ENCODE peak calls at places on chromosomes 1 and 21, in five cellular contexts. U is ovary, B is EL, R is H9, G is memory B cell. Z is an unnamed sample.

GRCh38 chr1:41497056-41497440 is 12.6 kb upstream of the EDN2 start:
- DNase-seq in U (peak), G (no peak), B (no peak), R (no peak), Z (no peak)

GRCh38 chr1:185317886-185318310 is 855 bp upstream of the IVNS1ABP start:
- DNase-seq in G (no peak), U (no peak), R (peak), B (no peak), Z (peak)

GRCh38 chr21:32979598-32980268 is 46.0 kb upstream of the OLIG2 start:
- DNase-seq in U (no peak), R (no peak), B (no peak), G (no peak), Z (no peak)

GRCh38 chr1:225877570-225877969 is 4.6 kb downstream of the TMEM63A start:
- DNase-seq in B (peak), G (no peak), R (peak), U (peak), Z (no peak)

GRCh38 chr21:39141502-39141901 is 41.7 kb downstream of the PSMG1 start:
- DNase-seq in U (no peak), B (peak), G (no peak), R (no peak), Z (no peak)

GRCh38 chr1:154791292-154792278 is 78.5 kb downstream of the KCNN3 start:
- DNase-seq in R (no peak), G (no peak), U (no peak), B (peak), Z (no peak)

GRCh38 chr1:228512852-228513243 is 25.7 kb downstream of the RNF187 start:
- DNase-seq in B (no peak), R (no peak), U (no peak), G (no peak), Z (no peak)

GRCh38 chr1:116433283-116434257 is 60.5 kb downstream of the ATP1A1 start:
- DNase-seq in B (peak), R (no peak), G (no peak), U (no peak), Z (no peak)

GRCh38 chr1:235953801-235954200 is 87.1 kb upstream of the LYST start:
- DNase-seq in G (no peak), U (no peak), R (no peak), B (peak), Z (no peak)

GRCh38 chr21:45877821-45878469 is 103.6 kb upstream of the COL6A1 start:
- DNase-seq in U (peak), G (no peak), B (peak), R (no peak), Z (no peak)